ENCODE peak calls at places on chromosome 7, in four cellular contexts. One of them, this sample, is unnamed. For H3K4me1, the result is how much of the 10 kb centered on the place peaks cover.

GRCh38 chr7:44471436-44471835 is 19.0 kb downstream of the NUDCD3 start:
- DNase-seq in ascending aorta: no peak
- DNase-seq in endothelial cell of umbilical vein: no peak
- DNase-seq in upper lobe of right lung: no peak
- DNase-seq in this sample: no peak

GRCh38 chr7:104207731-104208420 is at the start of gene ORC5:
- DNase-seq in endothelial cell of umbilical vein: peak
- DNase-seq in ascending aorta: peak
- DNase-seq in upper lobe of right lung: peak
- DNase-seq in this sample: peak

GRCh38 chr7:127514499-127514898 is 70.9 kb downstream of the GCC1 start:
- DNase-seq in ascending aorta: no peak
- DNase-seq in endothelial cell of umbilical vein: peak
- DNase-seq in upper lobe of right lung: no peak
- DNase-seq in this sample: no peak

GRCh38 chr7:45007106-45007505 is 7.1 kb downstream of the CCM2 start:
- DNase-seq in ascending aorta: no peak
- DNase-seq in upper lobe of right lung: peak
- DNase-seq in endothelial cell of umbilical vein: no peak
- DNase-seq in this sample: no peak

GRCh38 chr7:37109016-37109415 is 339.6 kb downstream of the ELMO1 start:
- DNase-seq in upper lobe of right lung: no peak
- DNase-seq in ascending aorta: no peak
- DNase-seq in endothelial cell of umbilical vein: peak
- DNase-seq in this sample: no peak

GRCh38 chr7:109641445-109641844 is 1071.8 kb downstream of the DNAJB9 start:
- DNase-seq in endothelial cell of umbilical vein: no peak
- DNase-seq in upper lobe of right lung: no peak
- DNase-seq in ascending aorta: no peak
- DNase-seq in this sample: no peak

GRCh38 chr7:155809947-155810606 is 2.2 kb downstream of the SHH start:
- DNase-seq in ascending aorta: no peak
- DNase-seq in upper lobe of right lung: peak
- DNase-seq in endothelial cell of umbilical vein: no peak
- DNase-seq in this sample: no peak

GRCh38 chr7:106542550-106543220 is 118.3 kb downstream of the CCDC71L start:
- DNase-seq in endothelial cell of umbilical vein: peak
- DNase-seq in ascending aorta: peak
- DNase-seq in upper lobe of right lung: no peak
- DNase-seq in this sample: peak

GRCh38 chr7:132526111-132526741 is 50.0 kb downstream of the PLXNA4 start:
- DNase-seq in upper lobe of right lung: no peak
- DNase-seq in endothelial cell of umbilical vein: no peak
- DNase-seq in ascending aorta: peak
- DNase-seq in this sample: no peak

DNA sequence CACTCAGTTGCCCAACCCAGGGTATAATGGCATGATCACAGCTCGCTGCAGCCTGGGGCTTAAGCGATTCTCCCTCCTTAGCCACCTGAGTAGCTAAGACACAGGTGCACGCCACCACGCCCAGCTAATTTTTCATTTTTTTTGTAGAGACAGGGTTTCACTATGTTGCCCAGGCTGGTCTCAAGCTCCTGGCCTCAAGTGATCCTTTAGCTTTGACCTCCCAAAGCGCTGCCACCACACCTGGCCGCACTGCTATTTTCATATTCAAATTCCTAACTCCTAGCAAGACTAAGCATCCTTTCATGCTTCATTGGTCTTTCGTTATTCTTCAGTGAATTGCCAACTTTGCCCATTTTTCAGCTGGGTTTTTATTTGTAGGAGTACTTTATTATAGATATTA is 30.4 kb upstream of the DAGLB start:
- DNase-seq in upper lobe of right lung: no peak
- DNase-seq in ascending aorta: no peak
- DNase-seq in endothelial cell of umbilical vein: no peak
- DNase-seq in this sample: no peak
- H3K4me1 ChIP-seq in upper lobe of right lung: under half
- H3K4me1 ChIP-seq in ascending aorta: under half
- H3K4me1 ChIP-seq in endothelial cell of umbilical vein: under half
- H3K4me1 ChIP-seq in this sample: under half

GRCh38 chr7:74582447-74583039 is 75.0 kb upstream of the GTF2I start:
- DNase-seq in endothelial cell of umbilical vein: no peak
- DNase-seq in ascending aorta: no peak
- DNase-seq in upper lobe of right lung: no peak
- DNase-seq in this sample: no peak
- H3K4me1 ChIP-seq in endothelial cell of umbilical vein: under half
- H3K4me1 ChIP-seq in ascending aorta: under half
- H3K4me1 ChIP-seq in upper lobe of right lung: under half
- H3K4me1 ChIP-seq in this sample: under half

GRCh38 chr7:24962418-24962962 is 17.5 kb downstream of the OSBPL3 start:
- DNase-seq in endothelial cell of umbilical vein: no peak
- DNase-seq in upper lobe of right lung: no peak
- DNase-seq in ascending aorta: no peak
- DNase-seq in this sample: no peak
- H3K4me1 ChIP-seq in endothelial cell of umbilical vein: under half
- H3K4me1 ChIP-seq in upper lobe of right lung: under half
- H3K4me1 ChIP-seq in ascending aorta: under half
- H3K4me1 ChIP-seq in this sample: under half

GRCh38 chr7:2610466-2610865 is 21.3 kb upstream of the TTYH3 start:
- DNase-seq in endothelial cell of umbilical vein: no peak
- DNase-seq in ascending aorta: no peak
- DNase-seq in upper lobe of right lung: no peak
- DNase-seq in this sample: no peak

GRCh38 chr7:2611921-2612320 is 19.9 kb upstream of the TTYH3 start:
- DNase-seq in ascending aorta: no peak
- DNase-seq in upper lobe of right lung: no peak
- DNase-seq in endothelial cell of umbilical vein: no peak
- DNase-seq in this sample: no peak

GRCh38 chr7:2612445-2613112 is 19.2 kb upstream of the TTYH3 start:
- DNase-seq in upper lobe of right lung: no peak
- DNase-seq in endothelial cell of umbilical vein: no peak
- DNase-seq in ascending aorta: no peak
- DNase-seq in this sample: no peak

GRCh38 chr7:2611401-2611800 is 20.4 kb upstream of the TTYH3 start:
- DNase-seq in ascending aorta: no peak
- DNase-seq in upper lobe of right lung: no peak
- DNase-seq in endothelial cell of umbilical vein: no peak
- DNase-seq in this sample: no peak

DNA sequence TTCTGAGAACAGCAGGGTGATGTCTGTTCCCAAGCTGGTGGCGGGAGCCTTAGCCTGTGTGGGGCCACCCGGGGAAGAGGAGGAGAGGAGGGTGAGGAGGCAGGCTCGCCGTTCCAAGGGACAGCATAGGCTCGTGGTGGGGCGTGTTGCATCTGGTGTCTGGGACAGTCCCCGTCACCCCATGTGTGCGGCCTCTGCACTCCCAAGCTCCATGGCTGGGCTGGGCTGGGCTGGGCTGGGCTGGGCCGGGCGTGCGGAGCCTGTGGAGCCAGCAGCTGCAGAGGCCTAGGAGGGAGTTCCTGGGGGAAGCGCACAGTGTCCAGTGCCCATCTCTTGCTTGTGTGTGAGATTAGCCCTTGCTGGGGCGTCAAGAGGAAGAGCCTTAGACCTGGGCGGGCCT is 20.9 kb upstream of the TTYH3 start:
- DNase-seq in ascending aorta: no peak
- DNase-seq in endothelial cell of umbilical vein: no peak
- DNase-seq in upper lobe of right lung: no peak
- DNase-seq in this sample: no peak
- H3K4me1 ChIP-seq in ascending aorta: under half
- H3K4me1 ChIP-seq in endothelial cell of umbilical vein: under half
- H3K4me1 ChIP-seq in upper lobe of right lung: under half
- H3K4me1 ChIP-seq in this sample: under half